ENCODE peak calls at places on chromosomes 7 and 10, in seven cellular contexts. Z, K, A, I, F, E and N are unnamed samples.

GRCh38 chr10:115001506-115002381 is 63.7 kb downstream of the TRUB1 start:
- DNase-seq in Z (no peak), F (no peak), A (no peak), K (no peak), I (no peak), E (peak; percentile 3), N (peak; percentile 18)

GRCh38 chr7:112362796-112363195 is 87.5 kb upstream of the IFRD1 start:
- DNase-seq in Z (no peak), E (no peak), A (no peak), F (no peak), I (no peak), K (no peak), N (no peak)

GRCh38 chr10:79027147-79028055 is 41.4 kb upstream of the ZMIZ1 start:
- DNase-seq in E (no peak), K (peak; percentile 61), I (peak; percentile 60), F (no peak), Z (no peak), A (peak; percentile 58), N (no peak)

GRCh38 chr10:51838506-51838905 is 139.1 kb upstream of the CSTF2T start:
- DNase-seq in E (no peak), K (no peak), F (no peak), A (no peak), I (no peak), Z (no peak), N (no peak)

GRCh38 chr7:116271980-116272886 is 61.9 kb downstream of the TES start:
- DNase-seq in E (peak; percentile 97), I (no peak), F (no peak), A (no peak), K (peak; percentile 44), Z (peak; percentile 95), N (peak; percentile 84)

GRCh38 chr10:48209246-48209645 is 65.2 kb downstream of the FRMPD2 start:
- DNase-seq in I (no peak), A (no peak), E (peak; percentile 44), K (no peak), Z (peak; percentile 31), F (no peak), N (no peak)

GRCh38 chr10:7218974-7219373 is 191.9 kb downstream of the SFMBT2 start:
- DNase-seq in Z (no peak), A (no peak), E (peak; percentile 21), I (no peak), K (no peak), F (no peak), N (no peak)

GRCh38 chr10:72328829-72329204 is 25.9 kb downstream of the DNAJB12 start:
- DNase-seq in Z (no peak), K (no peak), A (peak; percentile 26), F (no peak), I (peak; percentile 71), E (no peak), N (no peak)

GRCh38 chr7:106659369-106659962 is 1.5 kb downstream of the CCDC71L start:
- DNase-seq in E (peak; percentile 18), K (no peak), A (no peak), Z (no peak), F (no peak), I (no peak), N (no peak)

GRCh38 chr10:49598986-49599385 is 11.1 kb upstream of the SLC18A3 start:
- DNase-seq in F (no peak), E (no peak), I (no peak), Z (peak; percentile 54), K (no peak), A (no peak), N (no peak)

GRCh38 chr10:110138197-110138812 is 69.1 kb upstream of the MXI1 start:
- DNase-seq in I (no peak), A (peak; percentile 79), Z (peak; percentile 80), F (peak; percentile 37), K (no peak), E (peak; percentile 71), N (no peak)

GRCh38 chr7:139828446-139828845 is 618 bp upstream of the TBXAS1 start:
- DNase-seq in E (no peak), Z (no peak), A (no peak), F (no peak), I (no peak), K (no peak), N (no peak)

GRCh38 chr7:26574476-26574875 is 282.8 kb downstream of the SNX10 start:
- DNase-seq in Z (peak; percentile 41), F (no peak), E (peak; percentile 27), A (no peak), I (no peak), K (no peak), N (peak; percentile 22)

GRCh38 chr7:2698581-2699288 is 10.7 kb downstream of the AMZ1 start:
- DNase-seq in I (peak; percentile 71), A (peak; percentile 77), Z (no peak), E (no peak), F (no peak), K (no peak), N (no peak)

GRCh38 chr10:61669161-61669755 is 6.5 kb downstream of the CABCOCO1 start:
- DNase-seq in K (no peak), A (no peak), E (no peak), Z (peak; percentile 1), I (no peak), F (no peak), N (no peak)

GRCh38 chr10:129161184-129161583 is 305.9 kb upstream of the MGMT start:
- DNase-seq in I (peak; percentile 13), E (peak; percentile 7), A (no peak), Z (no peak), K (no peak), F (no peak), N (peak; percentile 31)

GRCh38 chr7:108459922-108460551 is 3.8 kb upstream of the NRCAM start:
- DNase-seq in Z (peak; percentile 44), A (peak; percentile 50), I (peak; percentile 40), K (peak; percentile 14), E (peak; percentile 50), F (no peak), N (no peak)

GRCh38 chr7:155637155-155637554 is 7.3 kb upstream of the RBM33 start:
- DNase-seq in F (no peak), A (no peak), K (no peak), Z (no peak), I (no peak), E (no peak), N (no peak)

GRCh38 chr10:113412161-113412560 is 140.7 kb upstream of the HABP2 start:
- DNase-seq in F (no peak), K (no peak), E (peak; percentile 51), I (no peak), A (no peak), Z (no peak), N (no peak)